ENCODE peak calls at places on chromosomes 16 and 17, in ten cellular contexts. Z is stomach; I is CD8-positive, alpha-beta T cell; X is kidney epithelial cell; B is brain microvascular endothelial cell; F is body of pancreas; R is pancreas; W is psoas muscle; J is choroid plexus epithelial cell; M is WERI-Rb-1. P is an unnamed sample.

GRCh38 chr16:72974142-72974769 is 73.7 kb downstream of the ZFHX3 start:
- DNase-seq in W (no peak), F (peak), J (no peak), I (no peak), R (peak), M (no peak), Z (peak), B (no peak), X (no peak), P (no peak)

GRCh38 chr17:40694584-40694983 is 9.0 kb downstream of the KRT24 start:
- DNase-seq in J (no peak), X (no peak), I (no peak), M (no peak), Z (no peak), F (no peak), B (no peak), W (no peak), R (no peak), P (no peak)

GRCh38 chr16:24991349-24991748 is 23.8 kb downstream of the ARHGAP17 start:
- DNase-seq in F (no peak), I (no peak), Z (no peak), M (no peak), W (no peak), X (no peak), J (no peak), R (no peak), B (no peak), P (no peak)

GRCh38 chr17:29567362-29568330 is 809 bp upstream of the ABHD15 start:
- DNase-seq in F (peak), M (peak), W (peak), I (peak), B (peak), J (peak), X (no peak), Z (peak), R (peak), P (peak)

GRCh38 chr16:50677351-50677750 is 3.8 kb downstream of the SNX20 start:
- DNase-seq in M (no peak), X (no peak), R (no peak), B (no peak), Z (no peak), W (no peak), J (no peak), I (no peak), F (no peak), P (no peak)

GRCh38 chr17:74520790-74521480 is 10.3 kb downstream of the CD300LB start:
- DNase-seq in R (no peak), W (no peak), B (no peak), X (no peak), J (no peak), Z (peak), I (peak), M (no peak), F (no peak), P (peak)

GRCh38 chr17:14303343-14304221 is 2.7 kb downstream of the HS3ST3B1 start:
- DNase-seq in M (peak), Z (no peak), X (no peak), I (peak), W (no peak), J (peak), F (no peak), R (no peak), B (no peak), P (no peak)

GRCh38 chr17:81722184-81723120 is 10.4 kb downstream of the SLC25A10 start:
- DNase-seq in X (no peak), B (no peak), I (no peak), M (no peak), J (peak), W (no peak), F (peak), R (peak), Z (peak), P (peak)

GRCh38 chr17:19708431-19709175 is 7.8 kb downstream of the SLC47A2 start:
- DNase-seq in W (no peak), I (no peak), F (no peak), Z (no peak), X (no peak), M (peak), R (no peak), J (no peak), B (no peak), P (no peak)

GRCh38 chr17:75455896-75456416 is 479 bp upstream of the TMEM94 start:
- DNase-seq in X (no peak), M (no peak), I (no peak), Z (peak), F (no peak), B (no peak), R (no peak), J (no peak), W (peak), P (peak)

GRCh38 chr16:49346459-49346858 is 27.1 kb upstream of the C16orf78 start:
- DNase-seq in R (no peak), Z (no peak), J (no peak), F (no peak), W (no peak), I (no peak), B (no peak), X (no peak), M (no peak), P (no peak)

GRCh38 chr17:40354191-40355122 is 10.1 kb downstream of the GJD3 start:
- DNase-seq in R (no peak), I (no peak), X (no peak), J (no peak), M (no peak), W (no peak), F (no peak), Z (no peak), B (no peak), P (no peak)

GRCh38 chr17:33292981-33293867 is at the start of gene ASIC2:
- DNase-seq in X (no peak), R (peak), W (no peak), I (no peak), J (no peak), F (peak), B (no peak), Z (no peak), M (peak), P (no peak)

GRCh38 chr17:45743626-45744326 is 40.3 kb upstream of the CRHR1 start:
- DNase-seq in I (no peak), F (no peak), X (no peak), J (no peak), W (no peak), M (no peak), B (no peak), Z (no peak), R (no peak), P (no peak)

GRCh38 chr16:86513471-86514277 is 3.3 kb downstream of the FOXF1 start:
- DNase-seq in I (no peak), X (no peak), J (peak), F (no peak), R (no peak), Z (no peak), B (no peak), M (no peak), W (no peak), P (no peak)

GRCh38 chr17:2438823-2439222 is 38.0 kb upstream of the MNT start:
- DNase-seq in Z (no peak), B (peak), I (no peak), M (no peak), W (no peak), R (no peak), X (no peak), F (no peak), J (peak), P (no peak)

GRCh38 chr16:54431041-54431996 is 144.7 kb upstream of the IRX3 start:
- DNase-seq in B (no peak), Z (no peak), W (no peak), J (peak), I (no peak), R (no peak), F (no peak), M (no peak), X (no peak), P (no peak)

GRCh38 chr16:27450836-27451341 is 48.9 kb downstream of the IL21R start:
- DNase-seq in I (no peak), W (no peak), Z (no peak), J (peak), B (peak), M (no peak), R (no peak), X (no peak), F (no peak), P (no peak)

GRCh38 chr17:3770471-3770870 is 30.5 kb downstream of the ITGAE start:
- DNase-seq in W (no peak), R (no peak), J (no peak), M (no peak), X (no peak), F (no peak), I (peak), B (no peak), Z (no peak), P (no peak)

GRCh38 chr17:18377437-18378204 is at the start of gene EVPLL:
- DNase-seq in R (no peak), Z (peak), M (peak), F (no peak), J (no peak), I (no peak), B (no peak), X (peak), W (peak), P (peak)

GRCh38 chr17:45841883-45842525 is 2.7 kb upstream of the SPPL2C start:
- DNase-seq in B (no peak), R (no peak), W (no peak), X (no peak), M (no peak), F (no peak), I (no peak), J (peak), Z (no peak), P (no peak)

GRCh38 chr16:11722468-11722808 is 20.2 kb downstream of the TXNDC11 start:
- DNase-seq in X (no peak), B (no peak), I (no peak), R (no peak), M (no peak), W (no peak), Z (no peak), F (no peak), J (no peak), P (no peak)

GRCh38 chr16:77273-77806 is 685 bp upstream of the MPG start:
- DNase-seq in Z (peak), M (peak), W (peak), I (no peak), R (no peak), F (peak), J (peak), X (no peak), B (peak), P (peak)

GRCh38 chr17:30950669-30951399 is 20.0 kb upstream of the RNF135 start:
- DNase-seq in X (no peak), Z (peak), R (peak), M (no peak), W (peak), F (peak), J (peak), B (peak), I (no peak), P (peak)

GRCh38 chr17:1561420-1562177 is 993 bp downstream of the PITPNA start:
- DNase-seq in I (peak), J (peak), F (peak), B (no peak), X (no peak), W (peak), R (peak), M (no peak), Z (no peak), P (no peak)

GRCh38 chr16:19116711-19117449 is 3.1 kb downstream of the ITPRIPL2 start:
- DNase-seq in B (no peak), M (no peak), W (no peak), F (no peak), J (peak), X (no peak), R (no peak), Z (no peak), I (no peak), P (no peak)

GRCh38 chr16:79915264-79916160 is 315.0 kb upstream of the MAF start:
- DNase-seq in R (no peak), B (peak), I (no peak), X (no peak), J (no peak), Z (no peak), M (no peak), W (no peak), F (no peak), P (no peak)

GRCh38 chr16:1677339-1677738 is 740 bp upstream of the JPT2 start:
- DNase-seq in X (no peak), B (no peak), Z (no peak), I (no peak), F (no peak), R (no peak), J (no peak), M (no peak), W (no peak), P (no peak)

GRCh38 chr16:4053663-4054479 is 62.4 kb downstream of the ADCY9 start:
- DNase-seq in I (no peak), F (peak), W (no peak), R (peak), M (no peak), X (no peak), Z (peak), B (peak), J (peak), P (peak)

GRCh38 chr16:87000007-87000406 is 317.2 kb downstream of the C16orf95 start:
- DNase-seq in J (no peak), I (no peak), Z (no peak), B (no peak), X (peak), R (no peak), M (no peak), F (no peak), W (no peak), P (no peak)

GRCh38 chr16:4207683-4208528 is 34.0 kb downstream of the SRL start:
- DNase-seq in W (peak), B (no peak), M (no peak), Z (no peak), I (no peak), X (no peak), J (no peak), F (no peak), R (no peak), P (no peak)

GRCh38 chr17:11144358-11145233 is 96.4 kb upstream of the SHISA6 start:
- DNase-seq in Z (peak), B (no peak), I (no peak), X (peak), W (no peak), J (peak), F (peak), M (peak), R (peak), P (peak)

GRCh38 chr17:59811209-59811608 is 81.5 kb downstream of the TUBD1 start:
- DNase-seq in W (no peak), X (no peak), I (no peak), M (no peak), R (no peak), B (no peak), J (no peak), F (no peak), Z (no peak), P (no peak)

DNA sequence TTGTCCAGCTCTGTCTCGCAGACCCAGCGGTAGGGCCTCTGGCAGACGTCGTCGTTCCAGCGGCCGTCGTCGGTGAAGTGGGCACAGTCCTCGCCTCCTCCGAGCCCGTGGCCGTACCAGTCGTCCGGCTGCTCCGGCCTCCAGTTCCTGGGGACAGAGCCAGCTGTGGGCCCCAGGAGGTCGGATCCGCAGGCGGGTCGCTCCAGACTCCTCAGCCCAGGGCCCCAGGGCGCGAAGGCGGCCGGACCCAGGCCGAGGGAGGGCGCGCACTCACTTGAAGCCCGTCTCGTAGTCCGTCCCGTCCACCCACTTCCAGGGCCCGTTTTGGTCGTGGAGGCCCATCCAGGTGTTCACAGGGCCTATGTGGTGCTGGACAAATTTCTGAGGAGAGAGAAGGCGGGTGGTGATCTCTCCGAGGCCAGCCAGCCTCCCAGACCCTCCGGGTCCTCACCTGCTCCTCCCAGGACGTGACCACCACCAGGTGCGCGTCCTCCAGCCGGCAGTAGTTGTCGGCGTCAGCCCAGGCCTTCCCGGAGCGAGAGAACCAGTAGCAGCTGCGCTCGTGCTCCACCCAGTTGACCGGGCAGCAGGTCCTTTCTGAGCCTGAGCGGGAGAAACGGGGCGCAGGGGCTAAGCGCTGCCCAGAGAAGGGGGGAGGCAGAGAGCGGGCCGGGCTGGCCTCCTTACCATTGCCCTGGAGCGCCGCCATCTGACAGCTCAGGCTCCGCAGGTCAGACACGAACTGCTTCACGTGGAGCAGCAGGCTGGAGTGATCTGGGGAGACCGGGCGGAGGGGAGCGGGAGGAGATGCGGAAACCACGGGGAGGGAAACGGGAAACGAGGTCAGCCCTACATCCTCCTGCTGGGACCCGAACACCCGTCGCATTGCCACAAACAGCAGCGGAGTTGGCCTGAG is 5.2 kb downstream of the ASGR1 start:
- DNase-seq in X (no peak), R (peak), W (peak), F (peak), M (no peak), I (peak), B (no peak), J (peak), Z (peak), P (peak)
- H3K4me3 ChIP-seq in X (no peak), R (no peak), W (peak), F (no peak), M (no peak), I (peak), B (no peak), J (peak), Z (peak), P (peak)

GRCh38 chr17:28551421-28552186 is 820 bp downstream of the UNC119 start:
- DNase-seq in Z (no peak), B (no peak), J (peak), M (no peak), W (no peak), F (peak), R (no peak), I (no peak), X (no peak), P (no peak)

GRCh38 chr17:28552201-28552999 is at the start of gene UNC119:
- DNase-seq in I (peak), J (peak), X (no peak), Z (peak), F (peak), R (peak), B (peak), M (peak), W (peak), P (peak)

GRCh38 chr17:28553000-28553505 is 629 bp upstream of the UNC119 start:
- DNase-seq in R (no peak), B (no peak), X (no peak), F (no peak), W (no peak), Z (no peak), J (no peak), I (no peak), M (no peak), P (no peak)

GRCh38 chr17:28555022-28555421 is 2.6 kb upstream of the UNC119 start:
- DNase-seq in M (no peak), J (no peak), W (no peak), X (no peak), Z (no peak), R (no peak), I (no peak), F (no peak), B (no peak), P (no peak)

DNA sequence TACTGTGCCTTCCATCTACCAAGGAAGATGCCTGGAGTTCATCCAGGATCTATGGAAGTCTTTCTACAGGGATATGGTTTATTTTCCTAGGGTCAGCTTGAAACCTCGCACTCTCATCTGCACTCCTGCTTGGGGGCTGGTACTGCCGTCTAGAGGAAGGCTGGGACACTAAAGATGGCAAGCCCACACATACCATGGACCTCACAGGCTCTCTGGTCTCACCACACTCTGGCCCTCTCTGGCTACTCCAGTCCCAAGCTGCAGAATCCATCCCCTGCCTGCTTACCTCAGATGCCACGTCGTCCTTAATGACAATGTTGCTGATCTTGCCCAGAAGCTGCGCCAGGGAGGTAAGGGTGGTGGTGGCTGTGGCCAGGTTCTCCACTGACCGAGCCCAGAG is 2.1 kb upstream of the UNC119 start:
- DNase-seq in J (no peak), F (no peak), Z (no peak), B (no peak), X (no peak), M (peak), R (no peak), I (no peak), W (no peak), P (no peak)
- TF ChIP-seq CTCF in J (no peak), F (no peak), Z (no peak), B (no peak), X (peak), M (peak), R (no peak), I (no peak), W (no peak), P (no peak)

DNA sequence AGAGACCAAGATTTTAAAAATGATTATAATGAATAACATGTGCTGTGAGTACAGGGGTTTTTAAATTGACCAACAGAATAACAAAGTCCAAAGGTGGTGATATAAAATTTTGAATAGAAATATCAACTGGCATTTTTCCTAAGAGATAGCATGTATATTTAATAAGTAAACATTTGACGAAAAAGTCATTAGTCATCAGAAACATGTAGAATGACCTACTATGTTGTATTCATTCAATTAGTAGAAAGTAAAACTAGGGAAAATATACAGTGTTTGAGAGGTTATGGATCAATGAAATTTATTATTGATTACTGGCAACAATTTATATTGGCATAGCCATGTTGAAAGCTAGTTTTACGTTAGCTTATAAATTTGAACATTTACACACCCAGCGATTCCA is 30.6 kb upstream of the CNTNAP4 start:
- DNase-seq in M (no peak), W (no peak), B (no peak), F (no peak), J (no peak), Z (no peak), R (no peak), I (no peak), X (no peak), P (no peak)
- H3K4me3 ChIP-seq in M (no peak), W (no peak), B (no peak), F (no peak), J (no peak), Z (no peak), R (no peak), I (no peak), X (no peak), P (no peak)

GRCh38 chr17:77470800-77471733 is 330.3 kb downstream of the SEC14L1 start:
- DNase-seq in F (no peak), J (peak), W (peak), X (no peak), M (no peak), R (no peak), Z (no peak), I (no peak), B (peak), P (no peak)
- TF ChIP-seq CTCF in F (no peak), J (no peak), W (no peak), X (peak), M (no peak), R (no peak), Z (no peak), I (no peak), B (no peak), P (no peak)

DNA sequence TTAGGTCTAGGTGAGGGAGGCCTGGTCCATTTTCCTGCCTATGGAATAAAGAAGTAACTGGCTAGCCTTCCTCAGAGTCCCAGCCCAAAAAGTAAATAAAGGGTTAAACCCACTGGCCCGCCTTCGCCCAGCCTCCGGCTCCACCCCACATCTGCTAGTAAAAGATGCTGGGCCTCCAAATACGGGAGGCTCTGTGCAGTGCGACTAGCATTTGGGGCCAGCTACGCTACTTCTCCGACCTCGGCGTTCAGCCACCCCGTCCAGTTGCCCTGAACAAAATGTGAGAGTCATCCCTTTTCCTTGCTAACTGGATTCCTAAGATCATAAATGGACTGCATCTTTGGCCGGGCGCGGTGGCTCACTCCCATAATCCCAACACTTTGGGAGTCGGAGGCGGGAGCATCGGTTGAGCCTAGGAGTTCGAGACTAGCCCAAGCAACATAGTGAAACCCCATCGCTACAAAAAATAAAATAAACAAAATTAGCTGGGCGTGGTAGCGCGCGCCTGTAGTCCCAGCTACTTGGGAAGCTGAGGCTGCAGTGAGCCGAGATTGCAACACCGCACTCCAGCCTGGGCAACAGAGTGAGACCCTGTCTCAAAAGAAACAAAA is 880 bp upstream of the MPP2 start:
- DNase-seq in X (no peak), B (peak), Z (peak), I (peak), W (peak), F (peak), M (peak), J (peak), R (peak), P (peak)
- H3K4me3 ChIP-seq in X (no peak), B (peak), Z (peak), I (peak), W (peak), F (no peak), M (peak), J (peak), R (no peak), P (no peak)

GRCh38 chr17:79837888-79838540 is 1.2 kb downstream of the CBX4 start:
- DNase-seq in B (no peak), J (no peak), X (no peak), M (no peak), I (peak), R (peak), W (no peak), F (peak), Z (no peak), P (no peak)
- TF ChIP-seq CTCF in B (no peak), J (no peak), X (no peak), M (no peak), I (no peak), R (no peak), W (no peak), F (no peak), Z (no peak), P (no peak)

P was measured in lung.